ENCODE peak calls at places on chromosomes 4 and X, in five cellular contexts. One of them, this sample, is unnamed.

GRCh38 chrX:68697465-68698125 is 50.1 kb downstream of the STARD8 start:
- DNase-seq in uterus: no peak
- DNase-seq in PC-3: no peak
- DNase-seq in lower lobe of right lung: no peak
- DNase-seq in cardiac muscle cell: no peak
- DNase-seq in this sample: no peak

GRCh38 chr4:169810325-169811323 is 52.9 kb upstream of the HPF1 start:
- DNase-seq in lower lobe of right lung: no peak
- DNase-seq in cardiac muscle cell: peak; percentile 86
- DNase-seq in PC-3: peak; percentile 81
- DNase-seq in uterus: peak; percentile 28
- DNase-seq in this sample: no peak

GRCh38 chr4:23909671-23910070 is 19.8 kb upstream of the PPARGC1A start:
- DNase-seq in lower lobe of right lung: no peak
- DNase-seq in uterus: no peak
- DNase-seq in cardiac muscle cell: no peak
- DNase-seq in PC-3: peak; percentile 2
- DNase-seq in this sample: no peak

GRCh38 chr4:3389879-3390840 is 51.6 kb upstream of the HGFAC start:
- DNase-seq in lower lobe of right lung: peak; percentile 46
- DNase-seq in PC-3: no peak
- DNase-seq in uterus: no peak
- DNase-seq in cardiac muscle cell: peak; percentile 28
- DNase-seq in this sample: no peak

GRCh38 chr4:8593268-8594096 is 917 bp downstream of the CPZ start:
- DNase-seq in lower lobe of right lung: no peak
- DNase-seq in PC-3: no peak
- DNase-seq in uterus: no peak
- DNase-seq in cardiac muscle cell: no peak
- DNase-seq in this sample: no peak

GRCh38 chr4:39151120-39151713 is 31.1 kb upstream of the WDR19 start:
- DNase-seq in lower lobe of right lung: no peak
- DNase-seq in PC-3: no peak
- DNase-seq in uterus: no peak
- DNase-seq in cardiac muscle cell: no peak
- DNase-seq in this sample: no peak

GRCh38 chrX:46912098-46912672 is at the start of gene JADE3:
- DNase-seq in uterus: peak; percentile 76
- DNase-seq in lower lobe of right lung: peak; percentile 83
- DNase-seq in PC-3: peak; percentile 76
- DNase-seq in cardiac muscle cell: peak; percentile 84
- DNase-seq in this sample: peak; percentile 13

GRCh38 chrX:85561216-85561615 is 181.8 kb upstream of the POF1B start:
- DNase-seq in PC-3: no peak
- DNase-seq in lower lobe of right lung: no peak
- DNase-seq in uterus: no peak
- DNase-seq in cardiac muscle cell: no peak
- DNase-seq in this sample: no peak

GRCh38 chr4:152606800-152607577 is 71.1 kb upstream of the FBXW7 start:
- DNase-seq in cardiac muscle cell: no peak
- DNase-seq in uterus: no peak
- DNase-seq in PC-3: peak; percentile 52
- DNase-seq in lower lobe of right lung: no peak
- DNase-seq in this sample: no peak

GRCh38 chr4:138092060-138092459 is 150.1 kb downstream of the SLC7A11 start:
- DNase-seq in uterus: no peak
- DNase-seq in PC-3: peak; percentile 7
- DNase-seq in lower lobe of right lung: no peak
- DNase-seq in cardiac muscle cell: no peak
- DNase-seq in this sample: no peak

GRCh38 chrX:133813991-133814390 is 171.4 kb downstream of the GPC3 start:
- DNase-seq in PC-3: no peak
- DNase-seq in lower lobe of right lung: no peak
- DNase-seq in cardiac muscle cell: no peak
- DNase-seq in uterus: no peak
- DNase-seq in this sample: no peak

GRCh38 chrX:110964761-110965160 is 131.2 kb upstream of the PAK3 start:
- DNase-seq in cardiac muscle cell: no peak
- DNase-seq in PC-3: no peak
- DNase-seq in uterus: no peak
- DNase-seq in lower lobe of right lung: no peak
- DNase-seq in this sample: no peak

GRCh38 chr4:1589098-1589497 is 95.0 kb downstream of the FAM53A start:
- DNase-seq in lower lobe of right lung: no peak
- DNase-seq in cardiac muscle cell: no peak
- DNase-seq in PC-3: no peak
- DNase-seq in uterus: no peak
- DNase-seq in this sample: no peak

GRCh38 chr4:159269143-159269542 is 166.3 kb downstream of the RAPGEF2 start:
- DNase-seq in uterus: no peak
- DNase-seq in cardiac muscle cell: no peak
- DNase-seq in lower lobe of right lung: no peak
- DNase-seq in PC-3: no peak
- DNase-seq in this sample: no peak

GRCh38 chr4:159267023-159267939 is 164.4 kb downstream of the RAPGEF2 start:
- DNase-seq in lower lobe of right lung: no peak
- DNase-seq in uterus: no peak
- DNase-seq in cardiac muscle cell: peak; percentile 41
- DNase-seq in PC-3: no peak
- DNase-seq in this sample: no peak

GRCh38 chr4:159269956-159270355 is 167.1 kb downstream of the RAPGEF2 start:
- DNase-seq in cardiac muscle cell: no peak
- DNase-seq in PC-3: no peak
- DNase-seq in lower lobe of right lung: no peak
- DNase-seq in uterus: no peak
- DNase-seq in this sample: no peak

GRCh38 chr4:159268607-159269006 is 165.7 kb downstream of the RAPGEF2 start:
- DNase-seq in PC-3: no peak
- DNase-seq in lower lobe of right lung: no peak
- DNase-seq in cardiac muscle cell: no peak
- DNase-seq in uterus: no peak
- DNase-seq in this sample: no peak

GRCh38 chr4:159267940-159268327 is 165.1 kb downstream of the RAPGEF2 start:
- DNase-seq in cardiac muscle cell: no peak
- DNase-seq in lower lobe of right lung: no peak
- DNase-seq in uterus: no peak
- DNase-seq in PC-3: no peak
- DNase-seq in this sample: no peak
- H3K4me3 ChIP-seq in cardiac muscle cell: no peak overlapping the region
- H3K4me3 ChIP-seq in lower lobe of right lung: peak overlapping the region; percentile 27
- H3K4me3 ChIP-seq in uterus: no peak overlapping the region
- H3K4me3 ChIP-seq in PC-3: no peak overlapping the region
- H3K4me3 ChIP-seq in this sample: peak overlapping the region; percentile 61

DNA sequence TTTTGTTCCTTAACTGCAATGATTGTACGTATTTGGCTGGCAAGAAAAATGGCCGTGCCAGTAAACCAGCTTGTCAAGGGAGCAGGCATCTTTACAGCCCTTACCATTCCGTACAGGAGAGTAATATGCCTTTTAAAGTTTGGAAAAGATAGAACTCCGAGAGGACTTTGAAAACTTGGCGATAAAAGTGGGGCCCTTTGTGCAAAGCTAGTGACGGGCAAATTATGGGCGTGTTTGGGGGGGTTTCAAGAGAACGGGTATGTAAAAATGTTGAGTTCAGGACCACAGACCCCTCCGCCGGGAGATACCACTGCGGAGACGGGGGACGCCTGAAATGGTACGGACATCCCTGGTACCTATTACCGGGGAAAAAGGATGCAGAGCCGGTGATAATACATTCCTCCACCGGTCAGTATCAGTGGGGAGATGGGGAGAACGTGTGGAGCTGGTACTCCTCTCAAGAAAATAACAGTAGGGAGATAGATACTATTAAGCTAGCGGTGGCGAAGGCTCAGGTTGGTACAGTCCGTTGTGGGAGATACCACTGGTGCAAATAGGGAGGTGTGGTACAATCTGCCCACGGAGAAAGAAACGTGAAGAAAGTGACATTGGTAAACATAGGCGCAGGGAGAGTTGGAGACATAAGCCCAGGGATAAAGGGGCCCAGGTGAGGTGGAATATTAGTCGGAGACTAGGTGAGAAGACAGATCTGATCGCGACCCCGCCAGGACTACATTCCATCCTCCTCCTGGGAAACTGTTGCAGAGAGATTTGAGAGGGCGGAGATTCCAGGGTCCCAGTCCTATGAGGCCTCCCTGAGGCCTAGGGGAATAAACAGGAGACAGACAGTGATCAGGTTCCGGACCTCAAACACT is 14.5 kb downstream of the SPACA5 start:
- DNase-seq in uterus: peak; percentile 73
- DNase-seq in PC-3: peak; percentile 68
- DNase-seq in lower lobe of right lung: peak; percentile 78
- DNase-seq in cardiac muscle cell: peak; percentile 65
- DNase-seq in this sample: peak; percentile 75
- H3K27ac ChIP-seq in uterus: peak overlapping the region; percentile 91
- H3K27ac ChIP-seq in PC-3: peak overlapping the region; percentile 62
- H3K27ac ChIP-seq in lower lobe of right lung: peak overlapping the region; percentile 90
- H3K27ac ChIP-seq in cardiac muscle cell: peak overlapping the region; percentile 98
- H3K27ac ChIP-seq in this sample: peak overlapping the region; percentile 82

DNA sequence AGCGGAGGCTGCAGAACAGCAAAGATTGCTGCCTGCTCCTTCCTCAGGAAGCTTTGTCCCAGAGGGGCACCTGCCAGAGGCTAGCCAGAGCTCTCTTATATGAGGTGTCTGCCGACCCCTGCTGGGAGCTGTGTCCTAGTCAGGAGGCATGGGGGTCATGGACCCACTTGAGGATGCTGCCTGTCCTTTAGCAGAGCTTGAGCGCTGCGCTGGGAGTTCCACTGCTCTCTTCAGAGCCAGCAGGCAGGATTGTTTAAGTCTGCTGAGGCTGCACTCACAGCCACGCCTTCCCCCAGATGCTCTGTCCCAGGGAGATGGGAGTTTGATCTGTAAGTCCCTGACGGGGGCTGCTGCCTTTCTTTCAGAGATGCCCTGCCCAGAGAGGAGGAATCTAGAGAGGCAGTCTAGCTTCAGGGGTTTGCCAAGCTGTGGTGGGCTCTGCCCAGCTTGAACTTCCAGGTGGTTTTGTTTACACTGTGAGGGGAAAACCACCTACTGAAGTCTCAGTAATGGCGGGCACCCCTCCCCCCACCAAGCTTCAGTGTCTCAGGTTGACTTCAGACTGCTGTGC is 10.9 kb downstream of the DCK start:
- DNase-seq in uterus: no peak
- DNase-seq in cardiac muscle cell: peak; percentile 62
- DNase-seq in lower lobe of right lung: no peak
- DNase-seq in PC-3: no peak
- DNase-seq in this sample: no peak
- TF ChIP-seq CTCF in uterus: no peak
- TF ChIP-seq CTCF in cardiac muscle cell: no peak
- TF ChIP-seq CTCF in lower lobe of right lung: no peak
- TF ChIP-seq CTCF in PC-3: no peak
- TF ChIP-seq CTCF in this sample: no peak

DNA sequence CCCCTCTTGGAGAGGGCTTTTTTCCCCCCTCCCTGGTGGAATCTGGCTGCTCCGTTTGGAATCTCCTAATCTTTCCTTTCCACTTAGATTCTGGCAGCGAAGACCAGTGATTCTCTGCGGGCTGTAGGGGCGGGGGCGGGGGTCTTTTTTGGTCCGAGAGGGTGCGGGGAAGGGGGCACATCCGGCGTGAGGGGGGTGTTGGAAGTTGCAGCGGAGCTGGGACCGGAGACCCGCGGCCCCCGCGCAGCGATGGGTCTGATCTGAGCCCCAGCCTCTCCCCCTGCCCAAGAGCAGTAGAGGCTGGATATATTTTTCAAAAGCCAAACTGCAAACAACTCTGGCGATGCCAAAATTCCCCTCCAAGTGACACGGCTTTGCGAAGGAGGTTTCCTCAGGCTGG is 307 bp downstream of the GRID2 start:
- DNase-seq in cardiac muscle cell: peak; percentile 9
- DNase-seq in PC-3: peak; percentile 10
- DNase-seq in uterus: no peak
- DNase-seq in lower lobe of right lung: no peak
- DNase-seq in this sample: no peak
- H3K4me3 ChIP-seq in cardiac muscle cell: peak overlapping the region; percentile 47
- H3K4me3 ChIP-seq in PC-3: peak overlapping the region; percentile 80
- H3K4me3 ChIP-seq in uterus: no peak overlapping the region
- H3K4me3 ChIP-seq in lower lobe of right lung: peak overlapping the region; percentile 18
- H3K4me3 ChIP-seq in this sample: peak overlapping the region; percentile 34

This sample was measured in ascending aorta.